ENCODE peak calls at places on chromosomes 7 and 10, in six cellular contexts. S, P, Z, W, Q and N are unnamed samples.

GRCh38 chr7:130008941-130009847 is 42.0 kb downstream of the ZC3HC1 start:
- DNase-seq in S (no peak), P (no peak), Z (peak; percentile 62), W (peak; percentile 95), Q (peak; percentile 74), N (no peak)

GRCh38 chr10:47178537-47179290 is 121.3 kb upstream of the GDF10 start:
- DNase-seq in S (no peak), P (peak; percentile 16), Z (no peak), W (no peak), Q (no peak), N (no peak)

GRCh38 chr10:103555712-103556111 is 62.2 kb downstream of the NEURL1 start:
- DNase-seq in S (no peak), P (no peak), Z (no peak), W (no peak), Q (no peak), N (no peak)

GRCh38 chr7:155796381-155797261 is 15.6 kb downstream of the SHH start:
- DNase-seq in S (peak; percentile 31), P (peak; percentile 74), Z (no peak), W (peak; percentile 87), Q (no peak), N (peak; percentile 39)

GRCh38 chr7:76133839-76134238 is 67.9 kb upstream of the SRRM3 start:
- DNase-seq in S (no peak), P (no peak), Z (no peak), W (no peak), Q (no peak), N (no peak)

GRCh38 chr10:49435225-49435624 is 39.3 kb upstream of the DRGX start:
- DNase-seq in S (no peak), P (no peak), Z (no peak), W (no peak), Q (no peak), N (no peak)

GRCh38 chr7:148621563-148621962 is 31.0 kb downstream of the C7orf33 start:
- DNase-seq in S (no peak), P (no peak), Z (no peak), W (no peak), Q (no peak), N (no peak)

GRCh38 chr7:67823345-67823744 is 826.7 kb downstream of the TYW1 start:
- DNase-seq in S (no peak), P (no peak), Z (no peak), W (peak; percentile 30), Q (peak; percentile 2), N (no peak)

GRCh38 chr7:732094-732541 is 5.0 kb upstream of the PRKAR1B start:
- DNase-seq in S (no peak), P (peak; percentile 16), Z (no peak), W (peak; percentile 82), Q (peak; percentile 38), N (peak; percentile 70)

GRCh38 chr7:53607961-53608360 is 572.5 kb downstream of the POM121L12 start:
- DNase-seq in S (no peak), P (no peak), Z (no peak), W (no peak), Q (no peak), N (no peak)

GRCh38 chr7:99392659-99393362 is 15.6 kb downstream of the PDAP1 start:
- DNase-seq in S (peak; percentile 84), P (peak; percentile 91), Z (peak; percentile 88), W (no peak), Q (peak; percentile 58), N (no peak)

GRCh38 chr7:127230192-127230925 is 22.4 kb downstream of the GRM8 start:
- DNase-seq in S (no peak), P (no peak), Z (no peak), W (no peak), Q (no peak), N (no peak)

GRCh38 chr10:132066812-132067211 is 1.1 kb downstream of the JAKMIP3 start:
- DNase-seq in S (no peak), P (no peak), Z (peak; percentile 28), W (no peak), Q (no peak), N (no peak)

GRCh38 chr10:102396751-102397151 is 1.2 kb downstream of the NFKB2 start:
- DNase-seq in S (no peak), P (no peak), Z (no peak), W (no peak), Q (no peak), N (no peak)

GRCh38 chr10:49174261-49174925 is 13.8 kb downstream of the TMEM273 start:
- DNase-seq in S (no peak), P (no peak), Z (no peak), W (no peak), Q (no peak), N (no peak)